ENCODE peak calls at places on chromosome X, in five cellular contexts. K is Calu3, N is EL, C is stomach, Q is HS-5. G is an unnamed sample.

GRCh38 chrX:110806145-110806544 is 10.5 kb upstream of the CHRDL1 start:
- DNase-seq in Q (peak; percentile 0), C (no peak), N (peak; percentile 75), K (no peak), G (no peak)

GRCh38 chrX:153668423-153669173 is 5.0 kb downstream of the PNCK start:
- DNase-seq in N (no peak), Q (no peak), C (no peak), K (no peak), G (no peak)

GRCh38 chrX:77785746-77786548 is at the start of gene ATRX:
- DNase-seq in C (peak; percentile 69), Q (peak; percentile 33), N (peak; percentile 81), K (peak; percentile 72), G (no peak)

GRCh38 chrX:68462653-68463052 is 29.4 kb upstream of the OPHN1 start:
- DNase-seq in C (no peak), Q (no peak), K (peak; percentile 37), N (peak; percentile 66), G (no peak)

GRCh38 chrX:54029543-54030143 is 14.6 kb downstream of the PHF8 start:
- DNase-seq in Q (no peak), K (no peak), N (no peak), C (peak; percentile 80), G (no peak)

GRCh38 chrX:13994104-13994503 is 35.6 kb downstream of the GEMIN8 start:
- DNase-seq in Q (no peak), N (no peak), K (no peak), C (no peak), G (no peak)

GRCh38 chrX:101357166-101357795 is 8.7 kb upstream of the TIMM8A start:
- DNase-seq in Q (no peak), N (no peak), K (no peak), C (no peak), G (no peak)

GRCh38 chrX:123436512-123436911 is 252.4 kb downstream of the GRIA3 start:
- DNase-seq in C (no peak), N (no peak), K (no peak), Q (no peak), G (no peak)

GRCh38 chrX:45622538-45622937 is 421.9 kb upstream of the DIPK2B start:
- DNase-seq in N (peak; percentile 66), K (no peak), C (no peak), Q (peak; percentile 44), G (peak; percentile 2)

GRCh38 chrX:130080791-130081367 is 29.4 kb downstream of the ELF4 start:
- DNase-seq in C (no peak), K (no peak), N (no peak), Q (no peak), G (no peak)

GRCh38 chrX:153649178-153649914 is 2.3 kb downstream of the DUSP9 start:
- DNase-seq in N (peak; percentile 10), K (peak; percentile 36), C (no peak), Q (no peak), G (no peak)

GRCh38 chrX:110588164-110588563 is 207.5 kb downstream of the CHRDL1 start:
- DNase-seq in N (no peak), C (no peak), K (no peak), Q (no peak), G (no peak)

GRCh38 chrX:55008571-55009358 is 8.6 kb downstream of the APEX2 start:
- DNase-seq in K (no peak), C (no peak), N (peak; percentile 67), Q (peak; percentile 41), G (no peak)

GRCh38 chrX:119775517-119776238 is 15.8 kb downstream of the RPL39 start:
- DNase-seq in K (no peak), N (no peak), C (no peak), Q (no peak), G (no peak)

GRCh38 chrX:42803320-42803719 is 25.4 kb upstream of the PPP1R2C start:
- DNase-seq in Q (peak; percentile 30), K (no peak), N (peak; percentile 43), C (no peak), G (no peak)

GRCh38 chrX:54921427-54922021 is 900 bp downstream of the TRO start:
- DNase-seq in K (no peak), C (no peak), Q (no peak), N (peak; percentile 44), G (no peak)

GRCh38 chrX:125203379-125203736 is 116.3 kb upstream of the TEX13C start:
- DNase-seq in Q (no peak), K (no peak), C (no peak), N (no peak), G (no peak)

GRCh38 chrX:102712967-102713677 is 874 bp downstream of the GPRASP2 start:
- DNase-seq in N (peak; percentile 59), Q (no peak), C (peak; percentile 42), K (peak; percentile 52), G (no peak)

GRCh38 chrX:47574609-47575325 is 7.5 kb upstream of the TIMP1 start:
- DNase-seq in N (no peak), K (no peak), C (no peak), Q (no peak), G (no peak)

GRCh38 chrX:119565110-119565663 is at the start of gene STEEP1:
- DNase-seq in Q (peak; percentile 67), N (peak; percentile 91), C (peak; percentile 90), K (peak; percentile 86), G (peak; percentile 45)

GRCh38 chrX:17519349-17519748 is 144.3 kb downstream of the NHS start:
- DNase-seq in Q (no peak), K (no peak), C (no peak), N (no peak), G (no peak)

GRCh38 chrX:874061-874460 is 243.5 kb downstream of the SHOX start:
- DNase-seq in Q (no peak), N (no peak), K (no peak), C (no peak), G (no peak)

GRCh38 chrX:12497832-12498591 is 293.2 kb upstream of the PRPS2 start:
- DNase-seq in N (no peak), Q (no peak), C (no peak), K (peak; percentile 21), G (no peak)

GRCh38 chrX:42102586-42103282 is 179.4 kb upstream of the CASK start:
- DNase-seq in C (no peak), Q (no peak), N (no peak), K (no peak), G (no peak)

GRCh38 chrX:38482183-38482582 is 79.2 kb upstream of the TSPAN7 start:
- DNase-seq in C (no peak), K (no peak), Q (no peak), N (no peak), G (no peak)

GRCh38 chrX:123740006-123740405 is 7.2 kb upstream of the THOC2 start:
- DNase-seq in K (no peak), Q (no peak), N (no peak), C (no peak), G (no peak)

GRCh38 chrX:120857240-120857639 is 18.4 kb downstream of the CT47B1 start:
- DNase-seq in C (no peak), Q (no peak), N (no peak), K (peak; percentile 11), G (no peak)

GRCh38 chrX:111649641-111650040 is 31.3 kb upstream of the ALG13 start:
- DNase-seq in Q (no peak), K (no peak), C (no peak), N (no peak), G (peak; percentile 22)

GRCh38 chrX:21412029-21412428 is 37.8 kb downstream of the CNKSR2 start:
- DNase-seq in C (no peak), Q (no peak), K (no peak), N (no peak), G (peak; percentile 24)

GRCh38 chrX:9566150-9566621 is 101.3 kb downstream of the TBL1X start:
- DNase-seq in C (peak; percentile 43), Q (peak; percentile 61), N (peak; percentile 88), K (peak; percentile 50), G (peak; percentile 27)

GRCh38 chrX:120020305-120020704 is 57.2 kb downstream of the RHOXF2B start:
- DNase-seq in Q (no peak), N (no peak), C (no peak), K (no peak), G (no peak)

GRCh38 chrX:1138476-1138875 is 74.0 kb downstream of the CRLF2 start:
- DNase-seq in Q (no peak), K (no peak), C (no peak), N (no peak), G (no peak)

GRCh38 chrX:12701625-12702024 is 89.6 kb upstream of the PRPS2 start:
- DNase-seq in K (peak; percentile 60), Q (peak; percentile 36), C (peak; percentile 71), N (peak; percentile 42), G (peak; percentile 29)

GRCh38 chrX:155888139-155888538 is 7.0 kb downstream of the VAMP7 start:
- DNase-seq in Q (peak; percentile 23), C (no peak), K (peak; percentile 3), N (peak; percentile 82), G (peak; percentile 40)

GRCh38 chrX:134670241-134670811 is 12.1 kb upstream of the PLAC1 start:
- DNase-seq in Q (peak; percentile 61), K (peak; percentile 61), C (peak; percentile 48), N (peak; percentile 91), G (peak; percentile 65)

GRCh38 chrX:46203115-46203514 is 342.1 kb downstream of the ZNF674 start:
- DNase-seq in C (no peak), N (no peak), K (no peak), Q (no peak), G (no peak)